ENCODE peak calls at places on chromosomes 4 and X, in six cellular contexts. W is GF-D8, U is kidney tubule cell, E is anterior cingulate cortex, A is M059J, R is lower leg skin. N is an unnamed sample.
A peak's percentile ranks its signal among the peaks of the same experiment; 100 is the strongest.

GRCh38 chrX:13126785-13127184 is 82.4 kb upstream of the FAM9C start:
- DNase-seq in W (no peak), U (peak; percentile 8), E (no peak), A (peak; percentile 74), R (no peak), N (no peak)

GRCh38 chrX:123833387-123833786 is 26.5 kb upstream of the XIAP start:
- DNase-seq in W (no peak), U (peak; percentile 67), E (peak; percentile 1), A (peak; percentile 69), R (peak; percentile 26), N (peak; percentile 52)

GRCh38 chrX:26845051-26845450 is 618.1 kb downstream of the PPP4R3C start:
- DNase-seq in W (no peak), U (no peak), E (no peak), A (peak; percentile 1), R (no peak), N (peak; percentile 69)

GRCh38 chr4:140296871-140297570 is 76.4 kb upstream of the SCOC start:
- DNase-seq in W (no peak), U (peak; percentile 60), E (no peak), A (peak; percentile 43), R (peak; percentile 17), N (peak; percentile 65)

GRCh38 chr4:151768835-151769234 is 8.0 kb upstream of the GATB start:
- DNase-seq in W (no peak), U (no peak), E (no peak), A (no peak), R (no peak), N (no peak)

GRCh38 chr4:185112104-185112503 is 31.0 kb upstream of the SLC25A4 start:
- DNase-seq in W (no peak), U (peak; percentile 97), E (no peak), A (peak; percentile 94), R (no peak), N (peak; percentile 99)

GRCh38 chrX:69232945-69233344 is 67.7 kb upstream of the PJA1 start:
- DNase-seq in W (no peak), U (peak; percentile 29), E (no peak), A (no peak), R (no peak), N (no peak)

GRCh38 chr4:168832746-168833575 is 177.1 kb downstream of the CBR4 start:
- DNase-seq in W (no peak), U (peak; percentile 53), E (peak; percentile 47), A (peak; percentile 53), R (no peak), N (peak; percentile 37)

GRCh38 chrX:97685753-97686152 is 802.0 kb downstream of the RPA4 start:
- DNase-seq in W (no peak), U (peak; percentile 47), E (no peak), A (peak; percentile 33), R (no peak), N (peak; percentile 0)

GRCh38 chr4:98462487-98462886 is 195.9 kb downstream of the TSPAN5 start:
- DNase-seq in W (no peak), U (no peak), E (no peak), A (no peak), R (no peak), N (no peak)